ENCODE peak calls at places on chromosomes 13 and 19, in seven cellular contexts. H is pancreas, S is psoas muscle, U is fibroblast of lung, N is neuronal stem cell, Z is tibial artery, W is mesenchymal stem cell. J is an unnamed sample.

GRCh38 chr13:53075356-53076041 is 46.9 kb downstream of the OLFM4 start:
- DNase-seq in S (no peak), W (no peak), H (no peak), U (no peak), N (no peak), Z (no peak), J (no peak)

GRCh38 chr19:19115954-19116353 is 22.3 kb downstream of the TMEM161A start:
- DNase-seq in N (no peak), H (no peak), Z (no peak), U (no peak), W (no peak), S (peak; percentile 78), J (no peak)

GRCh38 chr13:106398289-106398688 is 137.2 kb downstream of the EFNB2 start:
- DNase-seq in H (no peak), U (no peak), Z (no peak), W (no peak), S (no peak), N (no peak), J (no peak)

GRCh38 chr13:75347925-75348324 is 134.0 kb downstream of the TBC1D4 start:
- DNase-seq in S (no peak), H (no peak), N (no peak), W (no peak), Z (no peak), U (no peak), J (no peak)

GRCh38 chr13:105090244-105090643 is 1445.2 kb downstream of the EFNB2 start:
- DNase-seq in S (no peak), N (no peak), U (peak; percentile 69), W (no peak), H (no peak), Z (no peak), J (no peak)

GRCh38 chr13:109576331-109576813 is 210.0 kb downstream of the IRS2 start:
- DNase-seq in N (no peak), W (no peak), H (no peak), S (no peak), U (no peak), Z (no peak), J (no peak)

GRCh38 chr19:7333198-7334118 is 15.3 kb upstream of the ARHGEF18 start:
- DNase-seq in Z (peak; percentile 63), S (no peak), N (no peak), U (peak; percentile 14), W (no peak), H (no peak), J (peak; percentile 42)

GRCh38 chr13:80082396-80083096 is 258.4 kb downstream of the SPRY2 start:
- DNase-seq in U (peak; percentile 91), Z (no peak), W (peak; percentile 22), N (no peak), H (no peak), S (no peak), J (no peak)

GRCh38 chr13:40422588-40423235 is 243.7 kb downstream of the FOXO1 start:
- DNase-seq in H (no peak), S (no peak), W (no peak), Z (no peak), U (no peak), N (no peak), J (no peak)

GRCh38 chr13:44312898-44313551 is 60.6 kb upstream of the SERP2 start:
- DNase-seq in N (no peak), S (no peak), U (peak; percentile 97), Z (no peak), W (peak; percentile 87), H (no peak), J (no peak)

GRCh38 chr19:10270180-10270615 is 722 bp upstream of the ICAM1 start:
- DNase-seq in S (peak; percentile 84), Z (peak; percentile 79), N (no peak), U (no peak), W (peak; percentile 46), H (no peak), J (peak; percentile 47)

GRCh38 chr13:60583911-60584753 is 187.1 kb downstream of the TDRD3 start:
- DNase-seq in N (no peak), S (no peak), U (peak; percentile 94), H (no peak), W (peak; percentile 39), Z (no peak), J (peak; percentile 32)

GRCh38 chr19:45978156-45978555 is 4.5 kb upstream of the NOVA2 start:
- DNase-seq in W (no peak), Z (no peak), H (no peak), S (no peak), N (no peak), U (no peak), J (no peak)

GRCh38 chr13:112572408-112572807 is 15.5 kb downstream of the TUBGCP3 start:
- DNase-seq in Z (no peak), U (no peak), H (no peak), S (no peak), W (no peak), N (no peak), J (no peak)

GRCh38 chr19:29060833-29061364 is 152.1 kb downstream of the UQCRFS1 start:
- DNase-seq in W (no peak), S (no peak), Z (no peak), H (no peak), N (no peak), U (no peak), J (no peak)

GRCh38 chr13:70311175-70311574 is 202.9 kb upstream of the KLHL1 start:
- DNase-seq in U (no peak), S (no peak), Z (no peak), N (no peak), W (no peak), H (no peak), J (no peak)

GRCh38 chr13:64758520-64758919 is 2471.6 kb downstream of the PCDH9 start:
- DNase-seq in Z (no peak), S (no peak), N (no peak), U (peak; percentile 49), W (no peak), H (no peak), J (no peak)

GRCh38 chr13:26693749-26694463 is 66.7 kb downstream of the GPR12 start:
- DNase-seq in N (no peak), S (no peak), W (no peak), Z (no peak), H (no peak), U (no peak), J (no peak)

GRCh38 chr13:59527500-59527899 is 636.2 kb downstream of the DIAPH3 start:
- DNase-seq in W (no peak), U (no peak), N (no peak), S (no peak), H (no peak), Z (no peak), J (no peak)

GRCh38 chr13:47859129-47859528 is 141.9 kb downstream of the SUCLA2 start:
- DNase-seq in S (no peak), N (no peak), Z (no peak), H (no peak), U (peak; percentile 30), W (no peak), J (no peak)
- H3K27ac ChIP-seq in S (no peak overlapping the region), N (no peak overlapping the region), Z (no peak overlapping the region), H (no peak overlapping the region), U (no peak overlapping the region), W (no peak overlapping the region), J (peak overlapping the region; percentile 38)

DNA sequence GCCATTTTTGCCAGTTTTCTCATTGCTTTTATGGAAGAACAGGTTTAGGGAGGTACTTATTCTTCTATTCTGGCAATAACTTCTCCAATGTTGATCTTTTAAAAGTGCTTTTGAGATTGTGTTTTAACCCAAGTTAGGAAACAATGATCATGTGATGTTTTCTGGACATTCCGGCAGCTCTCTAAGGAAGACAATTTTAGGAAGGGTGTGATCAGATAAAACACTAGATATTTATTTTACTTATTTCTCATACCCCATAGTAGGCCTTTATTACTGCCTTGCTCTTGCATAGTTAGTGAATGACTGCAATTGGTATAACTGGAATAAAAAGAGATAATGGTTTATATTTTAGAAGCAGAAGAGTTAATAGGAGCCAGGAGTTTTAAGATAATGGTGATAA is 68.4 kb upstream of the SPATA13 start:
- DNase-seq in Z (no peak), S (no peak), W (no peak), N (no peak), U (no peak), H (no peak), J (no peak)
- H3K27ac ChIP-seq in Z (no peak overlapping the region), S (no peak overlapping the region), W (no peak overlapping the region), N (no peak overlapping the region), U (no peak overlapping the region), H (no peak overlapping the region), J (peak overlapping the region; percentile 18)

GRCh38 chr13:20116213-20116612 is 44.6 kb downstream of the GJA3 start:
- DNase-seq in N (no peak), U (no peak), W (no peak), H (no peak), Z (no peak), S (no peak), J (no peak)

GRCh38 chr13:20121154-20121515 is 39.7 kb downstream of the GJA3 start:
- DNase-seq in H (no peak), W (no peak), U (no peak), Z (no peak), N (no peak), S (no peak), J (no peak)

GRCh38 chr13:20124303-20124702 is 36.5 kb downstream of the GJA3 start:
- DNase-seq in N (no peak), U (no peak), H (no peak), S (no peak), Z (no peak), W (no peak), J (no peak)

GRCh38 chr13:20118268-20119140 is 42.3 kb downstream of the GJA3 start:
- DNase-seq in S (peak; percentile 64), H (peak; percentile 69), Z (peak; percentile 81), W (peak; percentile 48), N (no peak), U (peak; percentile 57), J (peak; percentile 36)

GRCh38 chr13:20119960-20120359 is 40.9 kb downstream of the GJA3 start:
- DNase-seq in Z (no peak), U (no peak), H (no peak), S (no peak), W (no peak), N (no peak), J (no peak)
- H3K27ac ChIP-seq in Z (peak overlapping the region; percentile 83), U (no peak overlapping the region), H (peak overlapping the region; percentile 90), S (no peak overlapping the region), W (no peak overlapping the region), N (no peak overlapping the region), J (peak overlapping the region; percentile 75)

GRCh38 chr13:39038569-39038898 is 278 bp downstream of the NHLRC3 start:
- DNase-seq in N (no peak), H (peak; percentile 7), Z (no peak), W (peak; percentile 47), S (no peak), U (no peak), J (peak; percentile 19)

GRCh38 chr13:39037880-39038568 is at the start of the genes NHLRC3 and PROSER1:
- DNase-seq in Z (peak; percentile 96), H (peak; percentile 96), S (peak; percentile 97), N (peak; percentile 88), U (peak; percentile 92), W (peak; percentile 89), J (peak; percentile 93)

GRCh38 chr13:39037410-39037879 is 444 bp downstream of the PROSER1 start:
- DNase-seq in S (no peak), W (peak; percentile 16), H (no peak), N (no peak), Z (no peak), U (no peak), J (no peak)

GRCh38 chr13:39040206-39040605 is 1.9 kb downstream of the NHLRC3 start:
- DNase-seq in N (no peak), S (no peak), U (no peak), H (no peak), Z (no peak), W (peak; percentile 22), J (no peak)

DNA sequence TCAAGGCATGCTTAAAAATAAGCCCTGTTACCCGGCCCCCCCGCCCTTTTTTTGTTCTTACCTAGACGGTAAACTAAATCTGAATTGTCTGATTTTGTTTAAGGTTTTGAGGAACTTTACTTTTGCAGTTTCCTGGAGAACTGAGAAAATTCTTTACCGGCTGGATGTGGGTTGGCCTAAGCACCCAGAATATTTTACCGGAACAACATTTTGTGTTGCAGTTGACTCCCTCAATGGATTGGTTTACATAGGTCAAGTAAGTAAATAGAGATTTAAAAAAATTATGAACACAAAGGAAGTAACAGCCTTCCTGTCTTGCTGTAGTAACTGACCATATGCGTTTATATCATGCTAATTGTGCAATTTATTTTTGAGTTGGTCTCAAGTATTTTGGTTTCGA is 777 bp downstream of the NHLRC3 start:
- DNase-seq in H (no peak), Z (no peak), U (no peak), W (no peak), N (no peak), S (no peak), J (no peak)
- H3K27ac ChIP-seq in H (peak overlapping the region; percentile 85), Z (peak overlapping the region; percentile 84), U (no peak overlapping the region), W (no peak overlapping the region), N (no peak overlapping the region), S (peak overlapping the region; percentile 85), J (peak overlapping the region; percentile 90)